ENCODE peak calls at places on chromosomes 7 and 10, in seven cellular contexts. A is T follicular helper cell, B is renal cortical epithelial cell, T is ELR, R is Right ventricle myocardium inferior, S is H9, W is aorta. M is an unnamed sample.

GRCh38 chr10:18238875-18239485 is 98.8 kb downstream of the CACNB2 start:
- DNase-seq in T (peak), R (no peak), S (no peak), W (no peak), B (peak), A (no peak), M (no peak)

GRCh38 chr7:102264367-102264891 is 22.2 kb upstream of the SH2B2 start:
- DNase-seq in R (no peak), T (peak), B (no peak), S (no peak), A (no peak), W (no peak), M (no peak)

GRCh38 chr7:124762611-124763143 is 2.9 kb downstream of the GPR37 start:
- DNase-seq in W (no peak), R (no peak), S (no peak), T (no peak), B (no peak), A (no peak), M (no peak)

GRCh38 chr10:79243211-79244067 is 103.8 kb upstream of the PPIF start:
- DNase-seq in B (no peak), W (peak), A (peak), T (peak), R (peak), S (peak), M (peak)

GRCh38 chr7:119223930-119224329 is 999.4 kb downstream of the ANKRD7 start:
- DNase-seq in T (no peak), A (no peak), B (no peak), W (no peak), S (no peak), R (no peak), M (no peak)

GRCh38 chr10:117462424-117462792 is 80.1 kb upstream of the EMX2 start:
- DNase-seq in A (no peak), W (no peak), B (peak), R (no peak), S (peak), T (peak), M (no peak)

GRCh38 chr10:88174391-88174790 is 311.0 kb downstream of the PTEN start:
- DNase-seq in S (no peak), B (no peak), A (no peak), R (no peak), T (no peak), W (no peak), M (no peak)

GRCh38 chr10:74113546-74113945 is 37.1 kb downstream of the AP3M1 start:
- DNase-seq in B (peak), A (no peak), S (no peak), T (peak), R (no peak), W (no peak), M (no peak)

GRCh38 chr7:27409776-27410175 is 167.2 kb downstream of the EVX1 start:
- DNase-seq in W (no peak), R (no peak), B (no peak), A (no peak), S (no peak), T (peak), M (no peak)

GRCh38 chr10:58473966-58474365 is 38.7 kb upstream of the BICC1 start:
- DNase-seq in S (no peak), B (peak), A (no peak), R (no peak), W (no peak), T (peak), M (no peak)

GRCh38 chr7:35411331-35411730 is 157.4 kb upstream of the TBX20 start:
- DNase-seq in T (no peak), A (no peak), R (no peak), B (no peak), S (no peak), W (no peak), M (no peak)

GRCh38 chr10:24777191-24777590 is 53.5 kb upstream of the ARHGAP21 start:
- DNase-seq in B (no peak), W (no peak), S (no peak), R (no peak), A (no peak), T (no peak), M (no peak)

GRCh38 chr7:135707570-135707966 is 20.4 kb downstream of the SLC13A4 start:
- DNase-seq in R (no peak), S (no peak), A (no peak), T (no peak), W (no peak), B (no peak), M (no peak)

GRCh38 chr7:103658055-103659010 is 212.3 kb upstream of the SLC26A5 start:
- DNase-seq in B (peak), T (peak), A (no peak), W (no peak), R (no peak), S (no peak), M (no peak)

GRCh38 chr7:16193631-16194030 is 227.7 kb downstream of the CRPPA start:
- DNase-seq in S (no peak), T (no peak), B (no peak), W (no peak), R (no peak), A (no peak), M (no peak)

GRCh38 chr10:120744040-120744439 is 107.1 kb upstream of the WDR11 start:
- DNase-seq in B (no peak), A (no peak), W (no peak), S (no peak), R (no peak), T (no peak), M (no peak)

GRCh38 chr10:117699436-117700075 is 157.0 kb downstream of the EMX2 start:
- DNase-seq in R (no peak), T (no peak), B (peak), S (no peak), W (no peak), A (no peak), M (no peak)

GRCh38 chr7:102251531-102252372 is 34.9 kb upstream of the SH2B2 start:
- DNase-seq in B (no peak), W (no peak), A (no peak), R (no peak), T (no peak), S (no peak), M (no peak)

GRCh38 chr10:98367626-98368451 is 47.1 kb downstream of the PYROXD2 start:
- DNase-seq in W (no peak), A (no peak), S (no peak), R (no peak), T (no peak), B (no peak), M (no peak)

GRCh38 chr7:92705831-92706230 is 115.6 kb upstream of the FAM133B start:
- DNase-seq in A (no peak), W (no peak), T (no peak), R (no peak), B (peak), S (no peak), M (no peak)

GRCh38 chr10:128854965-128855364 is 612.1 kb upstream of the MGMT start:
- DNase-seq in A (no peak), W (peak), B (peak), R (peak), T (no peak), S (no peak), M (no peak)

GRCh38 chr7:155804431-155804831 is 7.8 kb downstream of the SHH start:
- DNase-seq in B (no peak), A (no peak), T (no peak), R (no peak), W (no peak), S (peak), M (no peak)

GRCh38 chr10:99520040-99520803 is 12.5 kb upstream of the NKX2-3 start:
- DNase-seq in A (no peak), S (peak), W (no peak), T (no peak), R (no peak), B (no peak), M (no peak)

GRCh38 chr7:130461256-130461655 is 20.4 kb upstream of the CEP41 start:
- DNase-seq in W (no peak), A (no peak), S (no peak), T (no peak), R (no peak), B (no peak), M (no peak)

GRCh38 chr10:5945561-5946418 is 31.6 kb downstream of the IL15RA start:
- DNase-seq in S (no peak), W (peak), A (no peak), B (peak), R (peak), T (peak), M (no peak)

GRCh38 chr10:61486738-61487396 is 33.7 kb upstream of the TMEM26 start:
- DNase-seq in R (no peak), A (no peak), B (peak), T (peak), S (no peak), W (no peak), M (no peak)

GRCh38 chr10:88647216-88647615 is 17.0 kb upstream of the LIPF start:
- DNase-seq in A (no peak), B (no peak), W (no peak), R (no peak), T (no peak), S (no peak), M (no peak)

GRCh38 chr10:22483132-22483531 is 137.8 kb downstream of the SPAG6 start:
- DNase-seq in S (no peak), R (no peak), A (no peak), W (no peak), B (no peak), T (no peak), M (no peak)

GRCh38 chr10:100739516-100740368 is 5.6 kb upstream of the PAX2 start:
- DNase-seq in A (no peak), T (no peak), B (peak), S (peak), R (no peak), W (no peak), M (no peak)

GRCh38 chr7:98816206-98816605 is 53.6 kb downstream of the TMEM130 start:
- DNase-seq in T (no peak), A (no peak), S (no peak), R (no peak), W (peak), B (no peak), M (no peak)

GRCh38 chr7:20797174-20798080 is 10.7 kb upstream of the SP8 start:
- DNase-seq in R (no peak), A (no peak), S (no peak), T (no peak), W (no peak), B (no peak), M (no peak)